ENCODE peak calls at places on chromosomes 1 and 21, in eight cellular contexts. Y, L, H, R, M, E, K and X are unnamed samples.
A peak's percentile ranks its signal among the peaks of the same experiment; 100 is the strongest.

GRCh38 chr1:72530646-72531045 is 248.3 kb upstream of the NEGR1 start:
- DNase-seq in Y (no peak), L (no peak), H (no peak), R (no peak), E (no peak), M (no peak), K (no peak), X (no peak)

GRCh38 chr1:239898067-239898730 is 193.5 kb upstream of the FMN2 start:
- DNase-seq in H (peak; percentile 72), R (peak; percentile 76), E (peak; percentile 80), L (peak; percentile 62), M (peak; percentile 33), Y (peak; percentile 62), K (peak; percentile 24), X (peak; percentile 28)

GRCh38 chr1:983736-984475 is 2.0 kb upstream of the PERM1 start:
- DNase-seq in L (no peak), K (no peak), E (peak; percentile 31), M (no peak), Y (no peak), H (no peak), R (no peak), X (no peak)

GRCh38 chr1:92701147-92701546 is 83.8 kb downstream of the EVI5 start:
- DNase-seq in L (no peak), H (no peak), R (no peak), M (no peak), Y (no peak), K (no peak), E (no peak), X (no peak)

GRCh38 chr1:215600258-215600792 is 33.2 kb downstream of the KCTD3 start:
- DNase-seq in R (peak; percentile 7), H (no peak), E (no peak), M (no peak), Y (no peak), L (no peak), K (no peak), X (no peak)

GRCh38 chr1:11053758-11054137 is 6.1 kb downstream of the SRM start:
- DNase-seq in Y (no peak), M (no peak), R (peak; percentile 28), E (peak; percentile 30), K (no peak), H (no peak), L (no peak), X (no peak)

GRCh38 chr1:100622966-100623762 is 85.2 kb downstream of the GPR88 start:
- DNase-seq in K (no peak), H (no peak), E (no peak), R (no peak), M (no peak), L (no peak), Y (no peak), X (no peak)

GRCh38 chr21:42829417-42829816 is 49.9 kb downstream of the WDR4 start:
- DNase-seq in H (no peak), M (no peak), E (no peak), K (no peak), Y (no peak), L (no peak), R (no peak), X (no peak)

GRCh38 chr1:201281573-201281972 is 1.7 kb upstream of the PKP1 start:
- DNase-seq in E (no peak), K (no peak), L (no peak), R (no peak), M (no peak), Y (no peak), H (no peak), X (no peak)

GRCh38 chr1:198641506-198641905 is 2.7 kb downstream of the PTPRC start:
- DNase-seq in E (no peak), K (no peak), L (no peak), R (peak; percentile 61), H (no peak), M (no peak), Y (no peak), X (no peak)

GRCh38 chr21:33865996-33866575 is 49.5 kb downstream of the ATP5PO start:
- DNase-seq in Y (no peak), R (no peak), L (no peak), E (no peak), H (no peak), M (no peak), K (no peak), X (no peak)

GRCh38 chr1:41282679-41283317 is 40.7 kb upstream of the SCMH1 start:
- DNase-seq in M (no peak), H (no peak), Y (peak; percentile 6), E (no peak), L (no peak), R (peak; percentile 6), K (no peak), X (no peak)

GRCh38 chr21:36134820-36135390 is at the start of gene CBR3:
- DNase-seq in Y (no peak), M (no peak), L (peak; percentile 54), H (no peak), R (no peak), E (no peak), K (no peak), X (no peak)

GRCh38 chr21:29987762-29988161 is 48.0 kb upstream of the GRIK1 start:
- DNase-seq in L (no peak), Y (no peak), M (no peak), K (no peak), E (no peak), H (no peak), R (no peak), X (no peak)

GRCh38 chr1:42418516-42418915 is 37.3 kb downstream of the ZMYND12 start:
- DNase-seq in E (no peak), H (no peak), Y (no peak), M (no peak), R (no peak), K (no peak), L (no peak), X (no peak)

GRCh38 chr1:242016518-242016917 is 17.6 kb upstream of the MAP1LC3C start:
- DNase-seq in H (no peak), E (no peak), R (no peak), Y (no peak), M (no peak), L (no peak), K (no peak), X (no peak)

GRCh38 chr1:147167361-147167760 is 4.9 kb downstream of the PRKAB2 start:
- DNase-seq in E (no peak), R (peak; percentile 86), L (no peak), Y (peak; percentile 79), K (no peak), M (no peak), H (no peak), X (no peak)

GRCh38 chr1:183881387-183882084 is 76.6 kb downstream of the RGL1 start:
- DNase-seq in K (peak; percentile 49), M (no peak), H (peak; percentile 96), Y (peak; percentile 18), R (no peak), E (peak; percentile 73), L (no peak), X (no peak)

GRCh38 chr1:206672844-206673758 is 11.6 kb upstream of the MAPKAPK2 start:
- DNase-seq in Y (no peak), R (peak; percentile 85), E (no peak), K (no peak), H (no peak), M (no peak), L (no peak), X (no peak)

GRCh38 chr1:59690531-59690930 is 124.2 kb upstream of the HOOK1 start:
- DNase-seq in Y (no peak), L (no peak), K (no peak), H (no peak), R (no peak), M (no peak), E (no peak), X (no peak)

GRCh38 chr1:170568197-170568596 is 36.2 kb downstream of the GORAB start:
- DNase-seq in E (no peak), K (no peak), Y (no peak), L (no peak), R (no peak), M (no peak), H (no peak), X (no peak)

GRCh38 chr1:8314346-8315280 is 3.3 kb upstream of the SLC45A1 start:
- DNase-seq in M (no peak), E (peak; percentile 80), R (peak; percentile 19), L (peak; percentile 45), H (no peak), Y (peak; percentile 50), K (peak; percentile 71), X (no peak)

GRCh38 chr1:183022202-183023145 is 746 bp upstream of the LAMC1 start:
- DNase-seq in K (no peak), R (peak; percentile 56), H (peak; percentile 88), Y (peak; percentile 92), L (peak; percentile 66), E (peak; percentile 85), M (no peak), X (peak; percentile 75)

GRCh38 chr1:17553970-17554369 is 14.5 kb downstream of the ARHGEF10L start:
- DNase-seq in R (no peak), K (no peak), Y (peak; percentile 72), L (no peak), H (no peak), E (no peak), M (no peak), X (no peak)

GRCh38 chr1:197695961-197696360 is 79.3 kb downstream of the DENND1B start:
- DNase-seq in L (no peak), H (no peak), K (no peak), M (no peak), Y (no peak), E (no peak), R (no peak), X (no peak)

GRCh38 chr21:15774590-15774989 is 44.8 kb downstream of the USP25 start:
- DNase-seq in E (no peak), H (no peak), K (no peak), Y (no peak), R (no peak), L (no peak), M (no peak), X (no peak)